ENCODE peak calls at places on chromosomes 12 and 14, in seven cellular contexts. F is HS-5; P is choroid plexus epithelial cell; Z is KG1; X is activated CD4-positive, alpha-beta memory T cell treated with anti-CD3 and anti-CD28 coated beads, Interleukin-2, amount 10 ng/mL, durations not matched to agents 7 days and 5 days; V is NCI-H748 treated with DMSO at 0.1 percent for 48 hours; R is left ventricle myocardium inferior. T is an unnamed sample.

GRCh38 chr14:52922656-52923055 is 28.2 kb downstream of the FERMT2 start:
- DNase-seq in F (no peak), P (peak), X (no peak), R (no peak), V (no peak), Z (no peak), T (no peak)

GRCh38 chr12:122980192-122981035 is at the start of gene ARL6IP4:
- DNase-seq in P (peak), F (no peak), X (peak), Z (peak), V (peak), R (peak), T (peak)

GRCh38 chr14:20799955-20800544 is 2.6 kb downstream of the RNASE1 start:
- DNase-seq in F (no peak), Z (no peak), V (no peak), P (no peak), X (no peak), R (peak), T (no peak)

GRCh38 chr12:49542592-49543160 is 3.8 kb downstream of the KCNH3 start:
- DNase-seq in X (no peak), F (no peak), P (no peak), Z (no peak), V (no peak), R (peak), T (no peak)

GRCh38 chr14:24051789-24052655 is at the start of gene CARMIL3:
- DNase-seq in V (peak), F (no peak), R (peak), Z (no peak), X (peak), P (peak), T (peak)

GRCh38 chr12:116066381-116067230 is 210.9 kb downstream of the MED13L start:
- DNase-seq in P (peak), Z (no peak), V (no peak), R (peak), F (no peak), X (peak), T (peak)

GRCh38 chr12:12985817-12986408 is 14.2 kb downstream of the HEBP1 start:
- DNase-seq in X (no peak), V (no peak), Z (no peak), P (peak), R (no peak), F (no peak), T (no peak)

GRCh38 chr14:100110801-100111200 is 45.6 kb downstream of the EVL start:
- DNase-seq in R (no peak), V (no peak), Z (no peak), X (no peak), P (no peak), F (no peak), T (no peak)

GRCh38 chr14:85634205-85634604 is 104.3 kb downstream of the FLRT2 start:
- DNase-seq in R (no peak), V (no peak), F (no peak), Z (no peak), P (no peak), X (no peak), T (no peak)

GRCh38 chr14:68341765-68342212 is 451.1 kb downstream of the ZFP36L1 start:
- DNase-seq in Z (no peak), R (no peak), P (no peak), X (no peak), V (no peak), F (no peak), T (no peak)

GRCh38 chr14:20492486-20492885 is 12.9 kb upstream of the RNASE10 start:
- DNase-seq in R (no peak), F (no peak), X (no peak), P (peak), V (no peak), Z (no peak), T (no peak)

GRCh38 chr14:104393898-104394605 is 185.5 kb upstream of the C14orf180 start:
- DNase-seq in X (peak), F (no peak), V (no peak), R (peak), Z (peak), P (peak), T (no peak)

T was measured in amniotic stem cell.